ENCODE peak calls at places on chromosomes 4 and X, in seven cellular contexts. K is neuronal stem cell, U is heart right ventricle, B is mammary epithelial cell, R is GM23248, N is body of pancreas, H is Peyer's patch. L is an unnamed sample. For H3K4me1, the result is how much of the 10 kb centered on the place peaks cover.

GRCh38 chr4:167868163-167868562 is 224.2 kb upstream of the ANXA10 start:
- DNase-seq in U (no peak), N (no peak), K (no peak), H (no peak), B (no peak), R (peak), L (no peak)

GRCh38 chr4:143384381-143384994 is 47.8 kb downstream of the GAB1 start:
- DNase-seq in N (no peak), U (no peak), B (no peak), R (peak), K (no peak), H (no peak), L (no peak)

GRCh38 chr4:15245006-15245530 is 182.8 kb upstream of the C1QTNF7 start:
- DNase-seq in H (no peak), R (no peak), B (no peak), K (no peak), N (no peak), U (no peak), L (no peak)

GRCh38 chr4:107799634-107800033 is 25.1 kb upstream of the SGMS2 start:
- DNase-seq in R (no peak), B (no peak), U (no peak), K (no peak), H (no peak), N (no peak), L (no peak)

GRCh38 chrX:17635231-17635630 is 102.1 kb upstream of the SCML1 start:
- DNase-seq in N (peak), B (no peak), H (peak), R (no peak), K (peak), U (no peak), L (no peak)

GRCh38 chrX:66672106-66672505 is 33.2 kb upstream of the EDA2R start:
- DNase-seq in U (no peak), N (no peak), B (peak), K (no peak), R (peak), H (no peak), L (no peak)

GRCh38 chr4:182201871-182202270 is 41.3 kb upstream of the TENM3 start:
- DNase-seq in N (no peak), B (no peak), U (no peak), H (no peak), K (no peak), R (no peak), L (no peak)

GRCh38 chr4:15188581-15189539 is 186.6 kb downstream of the CPEB2 start:
- DNase-seq in R (no peak), N (no peak), K (no peak), U (no peak), H (no peak), B (no peak), L (no peak)

GRCh38 chr4:166538491-166539005 is 665.5 kb downstream of the TLL1 start:
- DNase-seq in B (peak), K (no peak), H (no peak), N (no peak), U (no peak), R (no peak), L (no peak)

GRCh38 chr4:76233534-76233933 is 18.0 kb upstream of the FAM47E start:
- DNase-seq in K (no peak), U (no peak), H (no peak), N (no peak), B (no peak), R (no peak), L (no peak)

GRCh38 chr4:15754323-15754722 is 23.8 kb upstream of the CD38 start:
- DNase-seq in K (no peak), N (no peak), R (peak), U (no peak), B (no peak), H (no peak), L (peak)

GRCh38 chr4:30839583-30840520 is 119.7 kb downstream of the PCDH7 start:
- DNase-seq in B (peak), H (no peak), K (no peak), U (no peak), R (no peak), N (no peak), L (no peak)

GRCh38 chr4:30835044-30835443 is 114.9 kb downstream of the PCDH7 start:
- DNase-seq in K (no peak), B (no peak), U (no peak), N (no peak), H (no peak), R (no peak), L (no peak)

GRCh38 chr4:30838346-30838745 is 118.2 kb downstream of the PCDH7 start:
- DNase-seq in B (no peak), K (no peak), N (no peak), H (no peak), R (no peak), U (no peak), L (no peak)

GRCh38 chr4:30836231-30836630 is 116.1 kb downstream of the PCDH7 start:
- DNase-seq in H (no peak), R (no peak), N (no peak), U (no peak), K (no peak), B (no peak), L (no peak)

DNA sequence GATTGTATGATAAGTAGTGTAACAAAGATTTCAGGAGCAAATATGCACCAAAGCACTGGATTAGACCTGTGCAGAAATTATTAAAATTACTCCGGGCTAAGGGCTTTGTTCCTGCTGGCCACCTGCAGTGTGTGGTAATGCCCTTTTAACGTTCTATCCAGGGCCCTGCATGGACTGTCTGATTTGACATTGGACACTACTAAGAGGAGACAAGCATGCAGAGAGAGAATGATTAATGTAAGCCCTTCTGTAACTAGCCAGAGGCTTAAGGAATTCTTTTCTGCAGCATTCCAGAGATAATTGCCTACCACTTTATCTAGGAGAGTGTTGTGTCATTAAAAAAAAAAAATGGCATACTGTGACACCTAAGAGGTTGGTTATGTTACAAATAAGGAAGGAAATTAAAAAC is 117.0 kb downstream of the PCDH7 start:
- DNase-seq in B (no peak), U (no peak), R (no peak), N (no peak), H (no peak), K (peak), L (no peak)
- H3K4me1 ChIP-seq in B (under half), U (under half), R (under half), N (under half), H (under half), K (under half), L (under half)

GRCh38 chrX:109283870-109284269 is 198.0 kb downstream of the GUCY2F start:
- DNase-seq in H (no peak), B (no peak), N (no peak), K (no peak), U (no peak), R (no peak), L (no peak)

DNA sequence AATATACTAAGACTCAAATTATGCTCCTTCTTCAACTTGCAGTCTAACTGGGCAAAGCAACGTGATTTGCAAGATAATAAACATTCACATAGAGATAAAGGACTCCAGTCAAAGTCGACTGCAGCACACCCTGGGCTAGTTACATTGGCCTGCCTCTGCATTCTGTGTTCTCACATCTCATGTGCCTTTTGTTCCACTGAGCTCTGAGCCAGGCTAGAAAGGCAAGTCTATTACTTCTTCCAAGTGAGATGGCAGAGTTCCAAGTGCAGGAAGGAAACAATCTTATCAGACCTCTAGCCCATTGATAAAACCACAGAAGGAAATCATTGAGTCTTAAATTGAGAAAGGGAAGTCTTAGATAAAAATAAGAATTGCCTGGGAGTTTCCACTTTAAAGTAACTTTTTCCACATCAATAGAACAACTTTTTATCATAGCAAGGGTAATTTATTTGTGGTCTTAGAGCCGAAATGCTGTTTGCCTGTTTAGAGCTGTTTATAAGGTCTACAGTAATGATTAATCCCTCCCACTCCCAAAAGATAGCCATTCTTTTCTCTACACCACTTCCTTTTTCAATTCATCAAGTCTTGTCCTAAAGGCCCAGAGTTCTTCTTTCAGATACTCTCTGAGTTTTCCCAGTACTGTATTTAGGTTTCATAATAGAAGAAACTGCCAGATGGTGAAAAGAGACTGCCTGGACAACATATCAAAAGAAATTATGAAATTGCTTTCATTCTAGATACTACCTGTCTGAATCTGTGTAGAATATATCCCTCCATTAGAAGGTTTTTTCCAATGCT is 200.2 kb downstream of the GUCY2F start:
- DNase-seq in H (no peak), B (peak), K (no peak), U (no peak), R (no peak), N (no peak), L (peak)
- H3K4me1 ChIP-seq in H (under half), B (under half), K (under half), U (under half), R (under half), N (under half), L (under half)

DNA sequence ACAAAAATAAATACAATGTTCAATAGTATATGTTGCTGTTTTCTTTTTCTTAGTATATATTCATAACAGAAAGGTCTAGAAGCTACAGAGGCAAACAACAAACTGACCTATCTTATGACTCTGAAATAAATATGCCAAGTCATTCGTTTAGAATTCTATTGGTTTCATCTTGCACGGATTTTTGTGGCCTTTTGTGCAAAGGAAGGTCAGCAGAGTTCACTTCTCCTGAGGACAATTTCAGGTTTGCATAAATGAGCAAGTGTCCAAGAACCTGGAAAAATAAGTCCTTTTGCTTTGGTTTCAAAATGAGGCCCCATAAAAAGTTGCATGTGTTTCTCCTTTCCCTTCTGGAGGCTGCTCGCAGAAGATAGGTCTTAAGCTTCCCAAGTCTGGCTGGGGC is 156.9 kb downstream of the APBB2 start:
- DNase-seq in H (no peak), U (no peak), N (no peak), B (no peak), K (no peak), R (peak), L (no peak)
- H3K4me1 ChIP-seq in H (under half), U (under half), N (under half), B (under half), K (under half), R (under half), L (under half)

DNA sequence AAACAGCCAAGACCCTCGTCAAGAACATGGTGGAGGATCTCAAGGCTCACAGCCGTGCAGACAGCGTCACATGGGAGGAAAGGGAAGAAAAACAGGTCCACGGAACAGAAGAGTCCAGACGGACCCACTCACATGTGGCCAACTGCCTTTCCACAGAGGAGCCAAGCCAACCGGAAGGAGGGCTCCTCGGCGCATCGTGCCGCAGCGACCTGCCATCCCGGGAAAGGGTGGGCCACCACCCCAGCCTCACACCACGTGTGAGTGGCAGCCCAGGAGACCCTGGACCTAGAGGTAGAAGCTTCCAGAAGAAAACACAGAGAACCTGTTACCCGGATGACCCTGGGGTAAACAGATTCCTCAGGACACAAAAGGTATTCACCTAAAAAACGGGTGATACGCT is 28.4 kb downstream of the CTBP1 start:
- DNase-seq in B (no peak), R (no peak), K (no peak), H (no peak), U (no peak), N (no peak), L (no peak)
- H3K4me1 ChIP-seq in B (under half), R (under half), K (under half), H (under half), U (under half), N (under half), L (under half)

GRCh38 chr4:2862528-2862927 is 18.9 kb downstream of the ADD1 start:
- DNase-seq in N (no peak), H (no peak), B (peak), R (peak), U (no peak), K (no peak), L (no peak)

GRCh38 chr4:2863649-2864048 is 20.0 kb downstream of the ADD1 start:
- DNase-seq in K (no peak), H (no peak), R (no peak), U (no peak), B (no peak), N (no peak), L (no peak)

GRCh38 chr4:2859514-2859913 is 15.9 kb downstream of the ADD1 start:
- DNase-seq in N (no peak), U (no peak), H (no peak), R (no peak), K (no peak), B (no peak), L (no peak)

GRCh38 chr4:2860391-2861348 is 17.0 kb downstream of the ADD1 start:
- DNase-seq in K (no peak), U (peak), N (peak), B (no peak), H (no peak), R (no peak), L (peak)

DNA sequence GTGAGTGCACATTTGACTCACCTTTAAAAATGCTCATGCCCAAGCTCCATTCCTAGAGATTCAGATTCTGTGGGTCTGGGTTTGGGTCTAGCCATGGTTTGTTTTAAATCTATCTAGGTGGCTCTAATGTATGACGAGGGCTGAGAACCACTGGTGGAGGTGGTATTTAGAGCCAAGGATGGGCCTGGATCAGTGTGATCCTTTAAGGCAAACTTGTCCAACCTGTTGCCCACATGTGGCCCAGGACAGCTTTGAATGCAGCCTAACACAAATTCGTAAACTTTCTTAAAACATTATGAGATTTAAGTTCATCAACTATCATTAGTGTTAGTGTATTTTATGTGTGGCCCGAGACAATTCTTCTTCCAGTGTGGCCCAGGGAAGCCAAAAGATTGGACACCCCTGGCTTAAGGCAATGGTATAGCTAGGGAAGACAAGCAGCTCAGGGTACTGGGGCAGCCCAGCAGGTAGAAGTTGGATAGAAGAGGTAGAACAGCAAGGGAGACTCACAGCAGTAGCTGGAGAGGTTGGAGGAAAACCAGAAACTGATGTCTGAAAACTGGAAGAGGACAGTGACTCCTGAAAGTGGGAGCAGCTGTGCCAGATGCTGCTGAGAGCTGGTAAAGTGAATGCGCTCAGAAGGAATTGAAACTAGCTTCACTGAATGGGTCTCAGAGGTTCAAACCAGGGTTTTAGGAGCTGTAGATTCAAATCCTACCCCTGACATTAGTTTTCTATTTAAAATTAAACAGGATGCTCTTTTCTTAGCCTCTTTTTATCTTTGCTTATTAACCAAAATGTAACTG is 18.2 kb downstream of the ADD1 start:
- DNase-seq in N (no peak), K (no peak), H (no peak), R (peak), U (no peak), B (no peak), L (no peak)
- H3K4me1 ChIP-seq in N (half or more), K (under half), H (under half), R (under half), U (half or more), B (under half), L (half or more)

GRCh38 chr4:48138936-48139335 is 4.9 kb upstream of the TXK start:
- DNase-seq in B (no peak), K (no peak), R (no peak), H (no peak), N (no peak), U (no peak), L (no peak)

GRCh38 chr4:48141048-48141447 is 7.0 kb upstream of the TXK start:
- DNase-seq in B (peak), N (no peak), U (no peak), K (no peak), H (no peak), R (peak), L (no peak)

GRCh38 chr4:48139688-48140087 is 5.6 kb upstream of the TXK start:
- DNase-seq in K (no peak), H (no peak), B (no peak), N (no peak), U (no peak), R (peak), L (no peak)

GRCh38 chr4:48137766-48138349 is 3.8 kb upstream of the TXK start:
- DNase-seq in B (no peak), R (no peak), N (no peak), U (no peak), H (no peak), K (no peak), L (no peak)

GRCh38 chr4:48138511-48138910 is 4.5 kb upstream of the TXK start:
- DNase-seq in H (no peak), U (no peak), K (no peak), R (no peak), N (no peak), B (no peak), L (no peak)
- H3K4me1 ChIP-seq in H (under half), U (under half), K (under half), R (under half), N (under half), B (under half), L (under half)

DNA sequence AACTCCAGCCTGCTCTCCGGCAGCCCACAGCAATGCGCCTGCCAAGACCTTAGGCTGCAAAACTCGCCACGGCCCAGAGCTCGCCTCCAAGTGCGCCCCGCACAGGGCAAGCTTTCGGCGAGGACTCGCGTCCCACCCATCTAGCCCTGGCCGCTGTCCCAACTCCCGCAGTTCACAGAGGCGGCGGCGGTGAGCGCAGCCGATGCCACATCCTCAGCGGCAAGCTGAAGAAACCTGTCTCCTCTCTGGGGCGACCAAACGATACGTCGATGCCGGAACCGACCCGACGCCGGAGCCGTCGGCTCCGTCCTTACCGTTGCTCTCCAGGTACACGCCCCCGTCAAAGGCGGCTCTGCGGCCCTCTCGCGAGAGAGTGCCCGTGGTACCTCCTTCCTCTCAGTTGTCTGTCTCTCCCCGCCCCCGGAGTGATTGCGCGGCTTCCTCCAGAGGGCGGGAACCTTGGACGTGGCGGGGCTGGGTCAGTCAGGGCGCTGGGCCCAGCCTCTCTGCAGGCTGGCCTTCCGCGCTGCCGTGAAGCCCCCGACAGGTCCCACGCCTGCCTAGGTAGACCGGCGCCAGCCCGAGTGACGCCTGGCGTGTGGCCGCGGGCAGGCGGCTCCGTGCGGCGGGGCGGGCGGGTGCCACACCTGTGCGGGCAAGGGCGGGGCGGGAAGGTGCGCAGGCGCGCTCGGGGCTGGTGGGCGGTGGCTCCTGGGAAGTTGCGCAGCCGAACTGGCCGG is 380 bp upstream of the RAB33B start:
- DNase-seq in R (peak), H (peak), K (peak), N (peak), B (peak), U (peak), L (peak)
- H3K4me1 ChIP-seq in R (under half), H (under half), K (under half), N (under half), B (under half), U (half or more), L (under half)

DNA sequence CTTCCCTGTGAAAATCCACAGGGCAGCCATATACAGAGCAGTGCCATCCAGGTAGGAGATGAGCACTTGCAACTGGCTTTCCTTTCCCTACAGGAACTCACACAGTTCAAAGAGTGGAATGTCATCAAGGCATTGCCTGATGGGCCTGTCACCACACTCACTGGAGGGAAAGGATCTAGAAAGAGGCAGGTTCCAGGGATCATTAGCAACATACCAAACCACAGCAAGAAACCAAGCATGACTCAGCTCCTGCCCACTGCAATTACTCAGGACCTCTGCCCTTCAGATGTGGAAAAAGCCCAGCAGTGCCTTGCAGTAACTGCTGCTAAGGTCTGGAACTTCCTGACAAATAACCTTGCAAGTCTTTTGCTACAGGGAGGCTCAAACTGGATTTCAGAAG is 101.2 kb downstream of the ZNF674 start:
- DNase-seq in B (peak), R (peak), K (no peak), N (no peak), U (no peak), H (no peak), L (no peak)
- H3K4me1 ChIP-seq in B (under half), R (under half), K (under half), N (under half), U (under half), H (under half), L (under half)